ENCODE peak calls at places on chromosomes 6 and 20, in nine cellular contexts. O is tibial nerve; I is sigmoid colon; S is heart left ventricle; C is cardiac muscle cell; F is H9; M is CD8-positive, alpha-beta T cell; Y is spleen; Z is ovary. U is an unnamed sample. For H3K4me1, the result is how much of the 10 kb centered on the place peaks cover.

GRCh38 chr6:136967874-136968752 is 46.0 kb downstream of the SLC35D3 start:
- DNase-seq in Z (peak), Y (peak), I (peak), M (peak), C (peak), F (peak), S (peak), O (peak), U (peak)

GRCh38 chr6:43088654-43089056 is 12.5 kb downstream of the PTK7 start:
- DNase-seq in Z (no peak), F (no peak), M (no peak), S (no peak), C (no peak), Y (peak), O (no peak), I (no peak), U (no peak)

GRCh38 chr20:37390891-37391525 is 45.1 kb downstream of the SRC start:
- DNase-seq in S (no peak), Z (peak), Y (peak), C (no peak), F (peak), I (peak), M (no peak), O (no peak), U (no peak)

GRCh38 chr6:33276864-33277662 is at the start of gene B3GALT4:
- DNase-seq in O (peak), C (peak), M (peak), F (peak), I (peak), Y (peak), Z (peak), S (peak), U (peak)

GRCh38 chr6:17932362-17932852 is 55.0 kb downstream of the KIF13A start:
- DNase-seq in C (peak), F (no peak), Z (peak), M (no peak), Y (no peak), I (peak), S (peak), O (no peak), U (no peak)

GRCh38 chr6:161486326-161486725 is 212.5 kb upstream of the AGPAT4 start:
- DNase-seq in O (no peak), F (no peak), Y (no peak), S (peak), I (no peak), M (no peak), C (peak), Z (no peak), U (no peak)

GRCh38 chr6:17600527-17601388 is 656 bp downstream of the FAM8A1 start:
- DNase-seq in M (peak), Y (peak), S (peak), C (peak), O (peak), Z (peak), F (peak), I (peak), U (peak)

GRCh38 chr6:157953580-157954091 is 28.0 kb upstream of the SYNJ2 start:
- DNase-seq in M (no peak), F (no peak), O (no peak), I (no peak), Y (no peak), Z (no peak), S (no peak), C (no peak), U (no peak)

GRCh38 chr6:105835373-105835772 is 250.8 kb upstream of the PRDM1 start:
- DNase-seq in C (peak), S (no peak), I (no peak), M (no peak), Z (no peak), Y (no peak), O (no peak), F (peak), U (no peak)

GRCh38 chr6:108690326-108691000 is 129.7 kb downstream of the FOXO3 start:
- DNase-seq in S (no peak), Z (no peak), C (no peak), O (no peak), F (no peak), M (no peak), Y (no peak), I (no peak), U (no peak)

GRCh38 chr6:157840776-157841175 is 17.7 kb downstream of the SNX9 start:
- DNase-seq in I (no peak), M (no peak), Z (no peak), C (no peak), S (no peak), F (no peak), Y (no peak), O (no peak), U (no peak)

GRCh38 chr6:43009124-43009523 is 4.6 kb downstream of the MEA1 start:
- DNase-seq in Y (no peak), C (peak), Z (no peak), O (no peak), I (no peak), M (no peak), F (no peak), S (no peak), U (no peak)

GRCh38 chr6:142731611-142732010 is 213.4 kb downstream of the HIVEP2 start:
- DNase-seq in C (no peak), F (no peak), O (no peak), I (no peak), Z (no peak), S (no peak), M (no peak), Y (no peak), U (no peak)
- H3K27ac ChIP-seq in C (no peak), F (no peak), O (no peak), I (no peak), Z (no peak), S (no peak), M (no peak), Y (no peak), U (no peak)

DNA sequence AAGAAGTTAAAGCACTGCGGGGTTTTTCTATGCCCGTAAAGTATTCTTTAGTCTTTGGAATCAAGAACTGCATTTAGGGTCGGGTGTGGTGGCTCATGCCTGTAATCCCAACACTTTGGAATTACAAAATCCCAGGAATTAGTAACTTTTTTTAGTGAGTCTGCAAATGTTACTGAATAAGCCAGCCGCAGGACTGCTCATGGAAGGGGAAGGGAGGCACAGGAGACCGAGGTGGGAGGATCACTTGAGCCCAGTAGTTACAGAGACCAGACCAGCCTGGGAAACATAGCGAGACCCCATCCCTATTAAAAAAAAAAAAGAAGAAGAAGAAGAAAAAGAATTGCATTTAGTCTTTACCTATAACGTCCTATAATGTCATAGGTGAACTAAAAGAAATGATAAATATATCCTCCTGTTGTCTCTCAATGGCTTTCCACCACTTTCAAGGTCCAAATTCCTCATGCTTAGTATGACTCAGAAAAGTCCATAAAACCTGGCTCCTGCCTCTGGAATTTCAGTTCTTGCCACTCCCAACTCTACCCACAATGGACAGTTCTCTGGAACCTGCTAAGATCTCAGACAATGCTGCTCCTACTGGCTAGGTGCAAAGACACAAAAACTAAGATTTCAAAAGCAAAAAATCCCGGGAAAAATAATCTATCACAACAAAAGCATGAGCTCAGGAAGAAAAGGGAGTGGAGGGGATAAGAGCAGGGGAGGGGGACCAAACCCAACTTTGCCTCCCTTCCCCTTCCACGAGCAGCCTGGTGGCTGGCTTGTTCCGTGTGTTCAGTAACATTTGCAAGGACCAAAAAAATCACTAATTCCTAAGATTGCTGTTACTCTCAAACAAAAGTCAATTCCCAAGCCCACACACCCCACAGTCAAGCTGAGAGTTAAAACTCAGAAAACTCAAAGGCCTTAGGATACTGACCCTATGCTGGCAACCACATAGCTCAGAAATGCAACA is 39.0 kb downstream of the B4GALT5 start:
- DNase-seq in S (no peak), F (no peak), Y (no peak), C (no peak), M (no peak), I (no peak), Z (no peak), O (no peak), U (no peak)
- H3K4me1 ChIP-seq in S (under half), F (under half), Y (under half), C (under half), M (under half), I (half or more), Z (under half), O (under half), U (under half)

DNA sequence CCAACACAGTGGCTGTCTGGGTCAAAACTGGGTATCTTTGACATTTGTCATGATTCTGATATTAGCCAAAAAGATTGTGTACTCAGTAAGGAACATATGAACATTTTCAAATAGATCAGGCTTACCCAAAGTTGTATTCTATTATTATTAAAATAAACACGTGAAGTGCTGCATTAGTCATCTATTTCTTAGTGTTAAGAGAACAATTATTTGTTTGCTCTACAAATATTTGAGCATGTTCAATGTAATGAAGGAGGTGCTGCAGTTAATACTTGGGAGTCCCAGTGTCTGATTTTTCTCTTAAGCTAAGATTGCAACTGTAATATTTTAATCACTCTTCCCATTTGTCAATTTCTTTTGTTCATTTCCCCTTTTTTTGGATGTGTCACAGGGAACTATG is 28.2 kb downstream of the CNR1 start:
- DNase-seq in C (no peak), O (no peak), M (no peak), Y (no peak), I (no peak), Z (no peak), S (no peak), F (no peak), U (no peak)
- H3K27ac ChIP-seq in C (no peak), O (no peak), M (no peak), Y (no peak), I (peak), Z (no peak), S (no peak), F (no peak), U (no peak)

GRCh38 chr6:119181046-119181445 is 102.6 kb upstream of the FAM184A start:
- DNase-seq in M (no peak), F (no peak), S (no peak), Y (no peak), Z (no peak), O (no peak), C (no peak), I (no peak), U (no peak)

GRCh38 chr6:119184008-119184665 is 105.7 kb upstream of the FAM184A start:
- DNase-seq in I (no peak), O (no peak), Y (no peak), S (no peak), Z (no peak), C (no peak), M (no peak), F (no peak), U (no peak)

GRCh38 chr6:119182404-119182803 is 103.9 kb upstream of the FAM184A start:
- DNase-seq in O (no peak), Y (no peak), M (no peak), Z (no peak), S (no peak), F (no peak), C (no peak), I (no peak), U (no peak)

GRCh38 chr6:119182875-119183274 is 104.4 kb upstream of the FAM184A start:
- DNase-seq in O (no peak), Z (no peak), M (no peak), C (no peak), I (no peak), S (no peak), Y (no peak), F (no peak), U (no peak)

DNA sequence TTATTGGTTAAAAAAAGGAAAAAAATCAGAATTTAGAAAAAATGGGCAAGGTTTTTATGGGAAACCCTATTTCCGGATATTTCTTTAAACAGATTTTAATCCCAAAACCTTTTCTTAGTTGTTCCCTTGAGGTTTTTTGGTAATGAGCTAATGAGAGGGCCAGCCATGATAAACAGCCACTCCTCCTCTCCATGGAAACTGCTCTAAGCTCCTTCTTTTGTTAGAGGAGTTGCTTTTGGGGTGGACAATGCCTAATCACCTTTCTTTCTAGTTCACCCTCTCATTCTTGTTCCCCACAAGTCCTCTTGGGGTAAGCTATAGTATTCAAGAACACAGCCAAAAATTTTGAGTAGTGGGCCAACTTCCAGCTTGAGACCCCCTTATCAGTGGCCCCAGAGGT is 105.0 kb upstream of the FAM184A start:
- DNase-seq in Y (no peak), M (no peak), O (no peak), C (no peak), I (no peak), S (no peak), Z (no peak), F (no peak), U (no peak)
- H3K4me1 ChIP-seq in Y (under half), M (under half), O (under half), C (under half), I (under half), S (under half), Z (under half), F (under half), U (under half)

GRCh38 chr6:103699770-103700169 is 1159.9 kb downstream of the HACE1 start:
- DNase-seq in Y (no peak), C (no peak), S (no peak), M (no peak), O (no peak), F (no peak), Z (no peak), I (no peak), U (no peak)
- H3K27ac ChIP-seq in Y (no peak), C (no peak), S (no peak), M (no peak), O (no peak), F (no peak), Z (no peak), I (no peak), U (no peak)

DNA sequence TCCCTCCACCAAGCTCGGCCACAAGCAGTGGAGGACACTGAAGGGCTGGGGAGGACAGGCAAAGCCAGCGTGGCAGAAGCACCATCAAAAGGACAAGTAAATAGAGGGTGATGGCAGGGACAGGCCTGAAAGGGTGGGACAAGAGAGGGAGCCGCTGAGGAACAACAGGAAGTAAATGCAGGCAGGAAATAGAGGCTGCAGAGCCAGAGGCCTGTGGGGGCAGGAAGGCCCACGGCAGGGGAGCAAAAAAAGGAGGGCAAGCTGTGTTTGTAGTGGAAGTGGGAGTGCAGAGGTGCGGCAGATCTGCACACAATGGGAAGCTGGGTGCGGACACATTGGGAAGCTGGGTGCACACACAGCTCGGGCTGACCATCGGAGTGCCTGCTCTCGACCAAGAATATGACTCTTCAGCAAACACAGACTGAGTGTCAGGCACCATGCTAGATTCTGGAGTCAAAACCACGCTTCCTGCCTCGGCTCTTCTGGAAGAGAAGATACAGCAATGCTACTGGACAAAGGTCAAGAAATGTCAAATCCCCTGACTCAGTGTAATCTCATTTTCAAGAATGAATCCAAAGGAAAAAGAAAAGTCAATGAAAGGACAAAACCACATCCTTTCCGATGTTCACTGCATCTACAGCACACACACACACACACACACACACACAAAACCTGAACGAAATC is 40.4 kb upstream of the RAB22A start:
- DNase-seq in S (no peak), M (no peak), F (no peak), Z (no peak), Y (no peak), C (no peak), O (no peak), I (no peak), U (no peak)
- H3K4me1 ChIP-seq in S (under half), M (under half), F (under half), Z (under half), Y (under half), C (under half), O (under half), I (under half), U (under half)

DNA sequence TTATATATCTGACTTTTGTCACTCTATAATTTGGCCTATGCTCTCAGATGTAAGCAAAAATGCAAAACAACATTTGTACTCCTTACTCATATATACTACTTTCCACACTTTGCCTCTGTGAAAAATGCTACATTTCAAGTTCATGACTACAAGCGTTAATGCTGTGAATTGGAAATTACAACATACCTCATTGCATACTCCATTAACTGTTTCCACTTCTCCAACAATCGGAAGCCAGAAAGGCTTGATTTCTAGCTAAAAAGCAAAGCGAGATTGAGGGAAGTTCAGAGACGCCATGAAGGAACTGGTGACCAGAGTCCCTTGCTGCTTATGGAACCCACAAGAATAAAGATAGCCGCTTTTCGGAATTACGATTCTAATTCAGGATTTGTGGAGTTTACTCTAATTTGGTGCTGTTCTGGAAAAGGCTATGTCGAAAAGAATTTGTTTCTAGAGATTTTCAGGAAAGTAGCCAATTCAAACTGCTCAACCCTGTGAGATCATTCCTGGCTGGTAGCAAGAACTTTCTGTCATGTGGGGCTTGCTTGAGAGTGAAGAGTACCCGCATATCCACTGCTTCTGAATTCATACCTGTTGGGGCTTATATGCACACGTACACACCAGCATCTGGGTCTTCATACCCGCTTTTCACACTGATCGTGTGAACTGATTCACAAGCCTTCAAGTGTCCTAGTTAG is 98.0 kb upstream of the CITED2 start:
- DNase-seq in C (no peak), S (no peak), I (no peak), O (no peak), F (no peak), Z (no peak), M (no peak), Y (no peak), U (no peak)
- H3K27ac ChIP-seq in C (no peak), S (no peak), I (peak), O (peak), F (no peak), Z (peak), M (no peak), Y (no peak), U (no peak)